ENCODE peak calls at places on chromosomes 16 and 17, in nine cellular contexts. Y, J, F, H, T, W, O, E and C are unnamed samples.
A peak's percentile ranks its signal among the peaks of the same experiment; 100 is the strongest.

GRCh38 chr17:8606415-8606814 is 24.1 kb downstream of the MYH10 start:
- DNase-seq in Y (no peak), J (no peak), F (no peak), H (no peak), T (no peak), W (no peak), O (no peak), E (no peak), C (no peak)

GRCh38 chr16:85033153-85033552 is 5.6 kb downstream of the KIAA0513 start:
- DNase-seq in Y (no peak), J (no peak), F (no peak), H (no peak), T (peak; percentile 25), W (no peak), O (no peak), E (no peak), C (no peak)

GRCh38 chr16:84049403-84050060 is 6.9 kb upstream of the SLC38A8 start:
- DNase-seq in Y (no peak), J (peak; percentile 53), F (no peak), H (peak; percentile 75), T (peak; percentile 35), W (no peak), O (no peak), E (no peak), C (no peak)

GRCh38 chr16:12901204-12901596 is 198 bp upstream of the SHISA9 start:
- DNase-seq in Y (no peak), J (no peak), F (no peak), H (no peak), T (no peak), W (no peak), O (no peak), E (peak; percentile 1), C (peak; percentile 75)

GRCh38 chr16:84065536-84066132 is 23.0 kb upstream of the SLC38A8 start:
- DNase-seq in Y (peak; percentile 74), J (no peak), F (peak; percentile 44), H (no peak), T (peak; percentile 81), W (no peak), O (no peak), E (peak; percentile 80), C (peak; percentile 57)

GRCh38 chr16:74107795-74108610 is 188.6 kb upstream of the PSMD7 start:
- DNase-seq in Y (peak; percentile 15), J (peak; percentile 67), F (no peak), H (no peak), T (peak; percentile 64), W (no peak), O (no peak), E (peak; percentile 4), C (peak; percentile 68)

GRCh38 chr16:51107742-51108141 is 43.3 kb downstream of the SALL1 start:
- DNase-seq in Y (no peak), J (no peak), F (no peak), H (no peak), T (no peak), W (no peak), O (no peak), E (no peak), C (no peak)

GRCh38 chr16:67150833-67151396 is at the start of gene B3GNT9:
- DNase-seq in Y (peak; percentile 80), J (peak; percentile 81), F (peak; percentile 78), H (peak; percentile 93), T (peak; percentile 94), W (no peak), O (no peak), E (peak; percentile 79), C (no peak)

GRCh38 chr16:48197294-48197693 is 41.5 kb upstream of the ABCC12 start:
- DNase-seq in Y (no peak), J (no peak), F (no peak), H (no peak), T (no peak), W (no peak), O (no peak), E (no peak), C (no peak)

GRCh38 chr16:69633375-69633774 is 67.6 kb downstream of the NFAT5 start:
- DNase-seq in Y (no peak), J (no peak), F (no peak), H (no peak), T (no peak), W (no peak), O (no peak), E (no peak), C (no peak)

GRCh38 chr17:59503489-59503888 is 61.9 kb upstream of the DHX40 start:
- DNase-seq in Y (no peak), J (no peak), F (no peak), H (no peak), T (no peak), W (no peak), O (no peak), E (no peak), C (no peak)

GRCh38 chr16:84313921-84314320 is 19.2 kb downstream of the WFDC1 start:
- DNase-seq in Y (no peak), J (no peak), F (no peak), H (peak; percentile 34), T (no peak), W (no peak), O (no peak), E (no peak), C (no peak)

DNA sequence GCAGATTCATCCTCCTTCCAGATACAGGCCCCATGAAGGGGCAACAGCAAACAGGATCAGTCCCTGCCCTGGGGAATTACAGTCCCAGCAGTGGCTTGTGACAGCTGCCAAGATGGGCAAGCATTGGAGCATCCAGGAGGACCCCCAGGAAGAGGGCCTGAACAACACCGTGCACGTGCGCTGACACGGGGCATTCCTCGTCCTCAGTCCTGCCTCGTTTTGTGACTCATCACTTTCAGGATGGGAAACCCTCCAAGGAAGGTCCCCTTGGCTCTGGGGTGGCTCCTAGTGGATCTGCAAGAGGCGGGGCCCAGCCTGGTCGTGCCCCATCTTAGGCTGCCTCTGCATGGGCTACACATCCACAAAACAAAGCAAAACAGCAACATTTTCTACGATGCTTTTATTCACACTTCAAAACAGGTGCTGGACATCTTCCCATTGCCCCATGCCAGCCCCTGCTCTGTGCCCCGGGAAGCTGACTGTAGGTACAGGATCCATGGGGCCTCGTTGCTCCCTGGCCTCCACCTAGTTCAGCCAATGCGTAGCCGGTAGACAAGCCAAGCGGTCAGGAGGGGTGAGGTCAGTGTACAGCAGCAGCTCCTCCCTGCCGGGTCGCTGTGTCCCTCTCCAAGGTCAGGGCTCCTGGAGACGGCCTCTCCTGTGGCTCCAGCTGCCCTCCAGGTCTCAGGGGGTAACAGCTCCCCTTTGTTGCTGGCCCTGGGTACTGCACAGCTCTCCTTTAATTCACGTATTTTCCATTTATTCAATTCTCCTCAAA is 32.3 kb downstream of the ACTG1 start:
- DNase-seq in Y (peak; percentile 73), J (no peak), F (peak; percentile 75), H (no peak), T (peak; percentile 75), W (no peak), O (no peak), E (peak; percentile 38), C (no peak)
- H3K4me3 ChIP-seq in Y (no peak overlapping the region), J (no peak overlapping the region), F (no peak overlapping the region), H (no peak overlapping the region), T (no peak overlapping the region), W (no peak overlapping the region), O (no peak overlapping the region), E (no peak overlapping the region), C (no peak overlapping the region)

GRCh38 chr17:2853722-2854580 is 57.7 kb downstream of the RAP1GAP2 start:
- DNase-seq in Y (peak; percentile 22), J (no peak), F (no peak), H (no peak), T (peak; percentile 72), W (no peak), O (no peak), E (no peak), C (no peak)

GRCh38 chr17:2852729-2853110 is 56.5 kb downstream of the RAP1GAP2 start:
- DNase-seq in Y (no peak), J (no peak), F (peak; percentile 19), H (no peak), T (peak; percentile 65), W (no peak), O (no peak), E (no peak), C (no peak)

GRCh38 chr17:2853111-2853721 is 57.0 kb downstream of the RAP1GAP2 start:
- DNase-seq in Y (peak; percentile 53), J (peak; percentile 70), F (peak; percentile 49), H (peak; percentile 91), T (peak; percentile 76), W (no peak), O (no peak), E (peak; percentile 22), C (no peak)

GRCh38 chr17:2855063-2855600 is 58.9 kb downstream of the RAP1GAP2 start:
- DNase-seq in Y (peak; percentile 17), J (no peak), F (no peak), H (no peak), T (no peak), W (no peak), O (no peak), E (no peak), C (no peak)

DNA sequence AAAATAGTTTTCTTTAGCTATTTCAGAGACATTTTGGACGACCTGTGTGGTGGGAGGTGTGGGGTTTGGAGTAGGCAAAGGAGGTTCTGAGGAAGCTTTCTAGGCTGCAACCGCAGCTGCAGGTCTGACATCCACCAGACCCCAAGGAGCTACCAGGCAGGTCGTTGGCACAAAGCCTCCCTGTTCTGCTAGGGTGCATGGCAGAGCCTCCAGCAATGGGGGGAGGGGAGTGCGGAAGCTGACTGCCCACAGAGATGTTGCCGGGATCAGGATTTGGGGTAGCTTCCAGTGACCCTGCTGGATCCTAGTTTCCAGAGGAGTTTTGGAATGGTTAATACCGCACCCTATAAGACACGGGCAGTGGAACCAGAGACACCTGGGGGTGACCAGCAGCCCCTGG is 58.4 kb downstream of the RAP1GAP2 start:
- DNase-seq in Y (no peak), J (no peak), F (no peak), H (no peak), T (peak; percentile 59), W (no peak), O (no peak), E (no peak), C (no peak)
- H3K4me3 ChIP-seq in Y (peak overlapping the region; percentile 48), J (peak overlapping the region; percentile 61), F (peak overlapping the region; percentile 58), H (peak overlapping the region; percentile 65), T (peak overlapping the region; percentile 89), W (no peak overlapping the region), O (no peak overlapping the region), E (no peak overlapping the region), C (peak overlapping the region; percentile 79)

GRCh38 chr17:40069751-40070643 is 7.2 kb downstream of the THRA start:
- DNase-seq in Y (peak; percentile 58), J (no peak), F (no peak), H (no peak), T (peak; percentile 70), W (no peak), O (peak; percentile 11), E (peak; percentile 69), C (no peak)
- H3K4me3 ChIP-seq in Y (no peak overlapping the region), J (peak overlapping the region; percentile 39), F (peak overlapping the region; percentile 63), H (no peak overlapping the region), T (no peak overlapping the region), W (no peak overlapping the region), O (peak overlapping the region; percentile 40), E (no peak overlapping the region), C (no peak overlapping the region)

DNA sequence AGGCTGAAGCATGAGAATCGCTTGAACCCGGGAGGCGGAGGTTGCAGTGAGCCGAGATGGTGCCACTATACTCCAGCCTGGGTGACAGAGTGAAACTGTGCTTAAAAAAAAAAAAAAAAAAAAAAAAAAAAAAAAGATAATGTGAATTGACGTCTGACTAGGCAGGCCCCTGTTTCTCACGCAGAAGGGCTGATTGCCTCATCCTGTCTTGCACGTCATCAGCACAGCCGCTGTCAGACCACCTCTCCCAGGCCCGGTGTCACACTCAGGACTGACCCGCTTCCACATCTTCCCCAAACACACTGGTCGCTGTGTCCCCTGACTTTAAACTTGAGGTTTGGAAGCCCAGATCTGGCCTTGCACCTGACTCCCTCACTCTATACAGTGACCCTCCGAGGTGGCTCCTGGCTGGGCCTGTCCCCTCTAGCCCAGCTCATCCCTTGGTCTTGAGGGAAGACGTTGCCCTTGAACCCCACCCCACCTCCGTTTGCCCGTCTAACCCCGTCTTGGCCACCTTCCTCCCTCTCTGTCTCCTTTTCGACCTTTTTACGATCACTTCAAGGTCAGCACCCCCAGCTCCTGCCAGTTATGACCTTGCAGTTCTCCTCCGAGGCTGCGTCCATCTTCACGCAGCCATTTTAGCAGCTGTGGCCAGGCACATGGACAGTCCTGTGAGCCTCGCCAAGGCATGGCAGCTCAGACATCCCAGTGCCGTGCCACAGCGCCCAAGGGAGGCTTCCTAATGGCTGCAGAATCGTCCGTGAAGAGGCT is 149.9 kb upstream of the PLCG2 start:
- DNase-seq in Y (no peak), J (no peak), F (no peak), H (no peak), T (no peak), W (no peak), O (no peak), E (no peak), C (no peak)
- H3K4me3 ChIP-seq in Y (no peak overlapping the region), J (no peak overlapping the region), F (no peak overlapping the region), H (no peak overlapping the region), T (no peak overlapping the region), W (no peak overlapping the region), O (no peak overlapping the region), E (no peak overlapping the region), C (no peak overlapping the region)